ENCODE peak calls at places on chromosomes 11 and 22, in ten cellular contexts. B is pancreas, J is A549, L is lower leg skin, H is HFF-Myc, U is heart left ventricle, Q is IMR-90, R is right atrium auricular region, V is BJ, K is colonic mucosa. I is an unnamed sample.

GRCh38 chr11:64314146-64314804 is 3.1 kb downstream of the TRMT112 start:
- DNase-seq in B (no peak), J (no peak), L (no peak), H (no peak), U (no peak), Q (no peak), R (no peak), V (no peak), K (no peak), I (peak; percentile 45)

GRCh38 chr11:17852246-17852645 is 117.7 kb downstream of the KCNC1 start:
- DNase-seq in B (no peak), J (no peak), L (no peak), H (no peak), U (no peak), Q (no peak), R (no peak), V (no peak), K (no peak), I (no peak)

GRCh38 chr11:22785251-22785650 is 44.4 kb downstream of the SVIP start:
- DNase-seq in B (no peak), J (no peak), L (no peak), H (no peak), U (no peak), Q (peak; percentile 57), R (no peak), V (no peak), K (no peak), I (no peak)

GRCh38 chr22:36156119-36156514 is 4.4 kb downstream of the APOL3 start:
- DNase-seq in B (no peak), J (no peak), L (no peak), H (no peak), U (no peak), Q (no peak), R (no peak), V (no peak), K (no peak), I (no peak)

GRCh38 chr11:9861860-9862725 is 198.2 kb downstream of the SWAP70 start:
- DNase-seq in B (peak; percentile 45), J (peak; percentile 58), L (peak; percentile 28), H (peak; percentile 73), U (peak; percentile 36), Q (peak; percentile 75), R (no peak), V (no peak), K (peak; percentile 66), I (peak; percentile 81)

GRCh38 chr22:43131773-43132501 is 11.3 kb downstream of the MCAT start:
- DNase-seq in B (no peak), J (no peak), L (no peak), H (no peak), U (peak; percentile 60), Q (no peak), R (no peak), V (no peak), K (no peak), I (no peak)

GRCh38 chr11:65219930-65220213 is 38.1 kb downstream of the CAPN1 start:
- DNase-seq in B (no peak), J (no peak), L (no peak), H (peak; percentile 29), U (no peak), Q (no peak), R (no peak), V (peak; percentile 42), K (no peak), I (no peak)

GRCh38 chr11:15907806-15908205 is 448.5 kb downstream of the SOX6 start:
- DNase-seq in B (no peak), J (no peak), L (no peak), H (no peak), U (no peak), Q (no peak), R (no peak), V (no peak), K (no peak), I (no peak)

GRCh38 chr11:131674051-131674755 is 303.8 kb downstream of the NTM start:
- DNase-seq in B (peak; percentile 77), J (peak; percentile 31), L (peak; percentile 51), H (peak; percentile 43), U (peak; percentile 72), Q (peak; percentile 86), R (peak; percentile 74), V (peak; percentile 51), K (peak; percentile 62), I (peak; percentile 64)

GRCh38 chr11:128701086-128701485 is 7.2 kb downstream of the FLI1 start:
- DNase-seq in B (no peak), J (no peak), L (no peak), H (no peak), U (no peak), Q (peak; percentile 74), R (peak; percentile 40), V (no peak), K (no peak), I (peak; percentile 50)

GRCh38 chr22:21942407-21942895 is 10.2 kb downstream of the PPM1F start:
- DNase-seq in B (peak; percentile 39), J (peak; percentile 31), L (peak; percentile 83), H (peak; percentile 57), U (peak; percentile 95), Q (peak; percentile 88), R (peak; percentile 94), V (peak; percentile 64), K (peak; percentile 44), I (peak; percentile 80)

GRCh38 chr11:26762089-26762488 is 40.2 kb upstream of the SLC5A12 start:
- DNase-seq in B (no peak), J (no peak), L (no peak), H (no peak), U (no peak), Q (no peak), R (no peak), V (no peak), K (no peak), I (no peak)

GRCh38 chr11:110182886-110183285 is 89.7 kb downstream of the ZC3H12C start:
- DNase-seq in B (no peak), J (no peak), L (no peak), H (no peak), U (no peak), Q (peak; percentile 81), R (no peak), V (no peak), K (no peak), I (peak; percentile 53)

GRCh38 chr11:32616903-32617302 is 33.3 kb downstream of the EIF3M start:
- DNase-seq in B (no peak), J (no peak), L (no peak), H (no peak), U (no peak), Q (no peak), R (no peak), V (no peak), K (no peak), I (no peak)

GRCh38 chr22:43923191-43923590 is 414 bp upstream of the PNPLA3 start:
- DNase-seq in B (no peak), J (no peak), L (no peak), H (no peak), U (no peak), Q (no peak), R (no peak), V (no peak), K (no peak), I (peak; percentile 38)

GRCh38 chr22:46023558-46023981 is 46.6 kb upstream of the WNT7B start:
- DNase-seq in B (no peak), J (no peak), L (no peak), H (peak; percentile 81), U (no peak), Q (peak; percentile 92), R (no peak), V (no peak), K (no peak), I (no peak)

GRCh38 chr11:85307381-85307780 is 319.8 kb downstream of the DLG2 start:
- DNase-seq in B (no peak), J (no peak), L (no peak), H (no peak), U (no peak), Q (no peak), R (no peak), V (no peak), K (no peak), I (no peak)

GRCh38 chr11:44823006-44823405 is 96.2 kb downstream of the TSPAN18 start:
- DNase-seq in B (no peak), J (no peak), L (no peak), H (no peak), U (no peak), Q (no peak), R (no peak), V (no peak), K (no peak), I (no peak)
- TF ChIP-seq CTCF in B (no peak), J (no peak), L (no peak), H (peak; percentile 58), U (no peak), Q (peak; percentile 31), R (peak; percentile 17), V (peak; percentile 46), K (no peak), I (peak; percentile 27)

GRCh38 chr11:67640021-67640757 is 626 bp upstream of the TBX10 start:
- DNase-seq in B (peak; percentile 76), J (peak; percentile 77), L (peak; percentile 54), H (no peak), U (peak; percentile 59), Q (peak; percentile 33), R (no peak), V (no peak), K (peak; percentile 70), I (peak; percentile 78)

GRCh38 chr11:67641302-67642147 is 2.0 kb upstream of the TBX10 start:
- DNase-seq in B (no peak), J (no peak), L (no peak), H (no peak), U (no peak), Q (no peak), R (no peak), V (no peak), K (peak; percentile 15), I (no peak)

GRCh38 chr11:67642490-67643120 is 3.0 kb upstream of the TBX10 start:
- DNase-seq in B (no peak), J (no peak), L (no peak), H (no peak), U (no peak), Q (no peak), R (no peak), V (no peak), K (peak; percentile 17), I (no peak)

GRCh38 chr11:67640758-67641113 is 1.2 kb upstream of the TBX10 start:
- DNase-seq in B (no peak), J (no peak), L (no peak), H (no peak), U (no peak), Q (no peak), R (no peak), V (no peak), K (peak; percentile 16), I (no peak)

GRCh38 chr11:67642148-67642475 is 2.5 kb upstream of the TBX10 start:
- DNase-seq in B (no peak), J (no peak), L (no peak), H (no peak), U (no peak), Q (no peak), R (no peak), V (no peak), K (peak; percentile 14), I (no peak)
- H3K4me3 ChIP-seq in B (no peak overlapping the region), J (no peak overlapping the region), L (no peak overlapping the region), H (no peak overlapping the region), U (no peak overlapping the region), Q (no peak overlapping the region), R (no peak overlapping the region), V (no peak overlapping the region), K (no peak overlapping the region), I (no peak overlapping the region)

GRCh38 chr22:40058265-40058664 is 63.5 kb downstream of the FAM83F start:
- DNase-seq in B (no peak), J (no peak), L (no peak), H (no peak), U (peak; percentile 55), Q (no peak), R (no peak), V (no peak), K (no peak), I (no peak)
- TF ChIP-seq CTCF in B (no peak), J (no peak), L (no peak), H (no peak), U (no peak), Q (no peak), R (no peak), V (no peak), K (no peak), I (no peak)

GRCh38 chr22:28989035-28989464 is 72.6 kb downstream of the C22orf31 start:
- DNase-seq in B (no peak), J (no peak), L (no peak), H (no peak), U (no peak), Q (no peak), R (no peak), V (no peak), K (no peak), I (peak; percentile 12)
- H3K4me3 ChIP-seq in B (no peak overlapping the region), J (no peak overlapping the region), L (no peak overlapping the region), H (no peak overlapping the region), U (no peak overlapping the region), Q (no peak overlapping the region), R (no peak overlapping the region), V (no peak overlapping the region), K (no peak overlapping the region), I (no peak overlapping the region)